ENCODE peak calls at places on chromosome 11, in four cellular contexts. I, H, J and A are unnamed samples. For H3K9me3, the result is how much of the 10 kb centered on the place peaks cover.

GRCh38 chr11:65868076-65868667 is 4.4 kb downstream of the EFEMP2 start:
- DNase-seq in I (no peak), J (peak), H (no peak), A (no peak)

GRCh38 chr11:27444801-27445215 is 27.8 kb downstream of the LGR4 start:
- DNase-seq in H (no peak), I (no peak), J (no peak), A (no peak)

GRCh38 chr11:47669856-47670255 is 27.5 kb upstream of the MTCH2 start:
- DNase-seq in H (no peak), I (no peak), J (no peak), A (no peak)

GRCh38 chr11:106197438-106197837 is 120.0 kb downstream of the AASDHPPT start:
- DNase-seq in I (no peak), J (no peak), H (no peak), A (no peak)

GRCh38 chr11:11582261-11582701 is 39.5 kb downstream of the GALNT18 start:
- DNase-seq in J (no peak), I (no peak), H (no peak), A (no peak)

GRCh38 chr11:134498326-134499139 is 86.5 kb upstream of the B3GAT1 start:
- DNase-seq in J (no peak), H (peak), I (peak), A (no peak)

GRCh38 chr11:77198440-77198849 is 70.4 kb downstream of the MYO7A start:
- DNase-seq in H (no peak), I (peak), J (no peak), A (no peak)

GRCh38 chr11:19349340-19350025 is 108.7 kb upstream of the E2F8 start:
- DNase-seq in H (no peak), J (no peak), I (no peak), A (no peak)

GRCh38 chr11:75147875-75148263 is 3.0 kb upstream of the SLCO2B1 start:
- DNase-seq in H (peak), I (peak), J (peak), A (no peak)

GRCh38 chr11:65445604-65446445 is 23.2 kb downstream of the NEAT1 start:
- DNase-seq in H (no peak), J (peak), I (peak), A (no peak)

GRCh38 chr11:117907276-117908110 is 21.7 kb downstream of the TMPRSS13 start:
- DNase-seq in I (peak), J (peak), H (peak), A (peak)

GRCh38 chr11:120134931-120135228 is 3.0 kb downstream of the TRIM29 start:
- DNase-seq in J (no peak), I (no peak), H (no peak), A (no peak)

GRCh38 chr11:120132645-120133185 is 5.2 kb downstream of the TRIM29 start:
- DNase-seq in I (peak), H (no peak), J (no peak), A (no peak)

GRCh38 chr11:120133216-120134105 is 4.5 kb downstream of the TRIM29 start:
- DNase-seq in H (no peak), I (peak), J (no peak), A (no peak)

GRCh38 chr11:120135838-120136237 is 2.1 kb downstream of the TRIM29 start:
- DNase-seq in H (no peak), I (peak), J (no peak), A (no peak)

DNA sequence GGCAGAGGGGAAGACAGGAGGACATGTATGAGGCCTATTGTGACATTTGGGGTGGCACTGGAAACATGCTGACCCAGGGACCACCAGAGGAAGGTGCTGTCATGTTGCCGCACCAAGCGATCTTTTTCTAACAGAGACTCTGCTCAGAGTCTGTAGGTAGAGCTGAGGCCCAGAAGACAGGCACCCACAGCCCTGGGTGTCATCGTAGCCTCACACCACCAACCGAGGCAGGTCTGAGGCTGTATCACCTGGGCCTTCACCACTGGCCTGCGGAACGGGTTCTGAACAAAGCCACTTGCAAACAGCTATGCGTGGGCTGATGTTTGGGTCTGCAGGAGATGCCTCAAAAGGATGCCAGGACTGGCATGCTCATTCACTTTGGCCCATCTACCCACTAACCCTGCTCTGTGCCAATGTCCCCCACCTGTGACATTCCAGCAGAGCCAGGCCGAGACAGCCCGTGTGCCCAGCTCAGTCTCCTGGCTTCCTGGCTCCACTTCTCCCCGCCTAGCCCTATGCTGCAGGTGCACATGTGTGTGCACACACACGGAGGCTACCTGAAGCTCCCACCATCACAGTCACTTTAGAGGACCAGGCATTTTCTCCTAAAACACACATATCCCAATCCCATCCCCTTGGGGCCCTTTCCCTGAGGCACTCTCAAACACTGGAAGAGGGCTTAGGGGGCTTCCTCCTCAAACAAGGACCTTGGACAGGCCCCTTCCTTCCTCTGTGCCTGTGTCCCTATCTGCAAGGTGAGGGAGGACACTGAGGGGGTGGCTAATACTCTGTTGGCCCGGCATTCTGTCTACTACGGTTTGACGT is 3.6 kb downstream of the TRIM29 start:
- DNase-seq in I (peak), J (no peak), H (no peak), A (no peak)
- H3K27ac ChIP-seq in I (no peak), J (no peak), H (no peak), A (no peak)

GRCh38 chr11:121383726-121384125 is 68.4 kb upstream of the SORL1 start:
- DNase-seq in I (no peak), J (no peak), H (no peak), A (no peak)
- TF ChIP-seq CTCF in I (no peak), J (no peak), H (no peak), A (no peak)

GRCh38 chr11:2649400-2649799 is 50.4 kb downstream of the KCNQ1OT1 start:
- DNase-seq in J (no peak), H (no peak), I (no peak), A (no peak)
- H3K9me3 ChIP-seq in J (half or more), H (half or more), I (under half), A (half or more)

GRCh38 chr11:95716266-95716665 is 73.3 kb downstream of the FAM76B start:
- DNase-seq in I (no peak), J (no peak), H (no peak), A (no peak)
- H3K27ac ChIP-seq in I (no peak), J (no peak), H (no peak), A (no peak)

GRCh38 chr11:68018730-68019190 is 8.6 kb downstream of the ALDH3B1 start:
- DNase-seq in H (no peak), J (no peak), I (no peak), A (no peak)

GRCh38 chr11:68022531-68022930 is 8.0 kb upstream of the NDUFS8 start:
- DNase-seq in I (no peak), H (no peak), J (no peak), A (no peak)

GRCh38 chr11:68019486-68019885 is 9.4 kb downstream of the ALDH3B1 start:
- DNase-seq in H (no peak), I (no peak), J (no peak), A (no peak)

GRCh38 chr11:68021167-68021787 is 9.2 kb upstream of the NDUFS8 start:
- DNase-seq in I (peak), H (no peak), J (no peak), A (no peak)

GRCh38 chr11:68020575-68020974 is 9.9 kb upstream of the NDUFS8 start:
- DNase-seq in I (peak), J (no peak), H (no peak), A (no peak)
- TF ChIP-seq CTCF in I (peak), J (no peak), H (no peak), A (no peak)